ENCODE peak calls at places on chromosomes 12 and 14, in six cellular contexts. D is thoracic aorta, F is fibroblast of lung, X is adrenal gland, V is PC-9, I is heart left ventricle. H is an unnamed sample.

GRCh38 chr14:64663174-64663573 is 41.0 kb upstream of the PLEKHG3 start:
- DNase-seq in D (no peak), F (peak; percentile 63), X (no peak), V (peak; percentile 43), I (no peak), H (no peak)

GRCh38 chr12:3487027-3487426 is 4.0 kb upstream of the PRMT8 start:
- DNase-seq in D (no peak), F (no peak), X (no peak), V (no peak), I (no peak), H (no peak)

GRCh38 chr14:32934891-32935633 is 3.6 kb upstream of the NPAS3 start:
- DNase-seq in D (no peak), F (peak; percentile 23), X (no peak), V (no peak), I (no peak), H (peak; percentile 21)

GRCh38 chr12:125983784-125984510 is 918.7 kb downstream of the AACS start:
- DNase-seq in D (no peak), F (peak; percentile 45), X (no peak), V (no peak), I (peak; percentile 24), H (no peak)

GRCh38 chr12:101181776-101182175 is 28.3 kb downstream of the SLC5A8 start:
- DNase-seq in D (no peak), F (peak; percentile 72), X (no peak), V (no peak), I (no peak), H (no peak)

GRCh38 chr14:75991753-75992152 is 6.2 kb downstream of the IFT43 start:
- DNase-seq in D (no peak), F (peak; percentile 61), X (no peak), V (no peak), I (no peak), H (no peak)

GRCh38 chr14:36947362-36947761 is 225.0 kb downstream of the SLC25A21 start:
- DNase-seq in D (no peak), F (no peak), X (no peak), V (no peak), I (no peak), H (no peak)

GRCh38 chr12:53804429-53804828 is 52.6 kb upstream of the CISTR start:
- DNase-seq in D (no peak), F (no peak), X (no peak), V (peak; percentile 100), I (no peak), H (no peak)

GRCh38 chr14:20606190-20606901 is 15.2 kb upstream of the RNASE12 start:
- DNase-seq in D (no peak), F (no peak), X (peak; percentile 27), V (no peak), I (peak; percentile 41), H (peak; percentile 72)

DNA sequence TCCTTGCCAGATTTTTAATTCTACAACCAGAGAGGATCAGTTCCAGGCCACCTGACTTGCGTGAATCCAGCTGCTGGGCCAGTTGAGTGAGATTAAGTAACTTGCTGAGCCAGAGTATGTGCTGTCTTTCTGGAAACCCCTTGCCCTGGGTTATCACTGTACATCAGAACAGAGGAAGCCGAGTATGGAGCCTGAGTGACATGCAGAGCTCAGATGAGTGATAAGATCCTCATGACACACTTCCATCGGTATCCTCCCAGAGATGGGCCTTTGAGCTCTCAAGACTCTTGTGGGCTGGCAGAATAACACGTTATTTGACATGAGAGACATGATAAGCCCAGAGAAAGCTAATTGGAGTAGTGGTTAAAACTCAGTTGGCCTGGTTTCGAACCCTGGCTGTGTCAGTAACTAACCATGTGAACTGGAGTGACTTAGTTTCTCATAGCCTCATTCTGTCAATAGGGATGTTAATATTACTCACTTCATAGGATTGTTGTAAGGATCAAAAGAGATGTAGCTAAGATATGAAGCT is 388.1 kb downstream of the ZFP36L1 start:
- DNase-seq in D (no peak), F (peak; percentile 40), X (no peak), V (no peak), I (no peak), H (no peak)
- H3K27ac ChIP-seq in D (no peak overlapping the region), F (no peak overlapping the region), X (no peak overlapping the region), V (no peak overlapping the region), I (peak overlapping the region; percentile 63), H (peak overlapping the region; percentile 52)

GRCh38 chr14:105021656-105022275 is 883 bp upstream of the CDCA4 start:
- DNase-seq in D (no peak), F (peak; percentile 54), X (peak; percentile 42), V (peak; percentile 43), I (peak; percentile 50), H (peak; percentile 65)
- TF ChIP-seq CTCF in D (no peak), F (no peak), X (no peak), V (no peak), I (no peak), H (no peak)

GRCh38 chr12:12365931-12366431 is 9.1 kb downstream of the BORCS5 start:
- DNase-seq in D (no peak), F (no peak), X (no peak), V (no peak), I (no peak), H (no peak)
- H3K4me3 ChIP-seq in D (no peak overlapping the region), F (no peak overlapping the region), X (no peak overlapping the region), V (no peak overlapping the region), I (no peak overlapping the region), H (no peak overlapping the region)

GRCh38 chr14:26925876-26926584 is 328.2 kb upstream of the NOVA1 start:
- DNase-seq in D (no peak), F (peak; percentile 43), X (no peak), V (no peak), I (no peak), H (no peak)

GRCh38 chr14:26930576-26930975 is 332.7 kb upstream of the NOVA1 start:
- DNase-seq in D (no peak), F (no peak), X (no peak), V (no peak), I (no peak), H (no peak)

DNA sequence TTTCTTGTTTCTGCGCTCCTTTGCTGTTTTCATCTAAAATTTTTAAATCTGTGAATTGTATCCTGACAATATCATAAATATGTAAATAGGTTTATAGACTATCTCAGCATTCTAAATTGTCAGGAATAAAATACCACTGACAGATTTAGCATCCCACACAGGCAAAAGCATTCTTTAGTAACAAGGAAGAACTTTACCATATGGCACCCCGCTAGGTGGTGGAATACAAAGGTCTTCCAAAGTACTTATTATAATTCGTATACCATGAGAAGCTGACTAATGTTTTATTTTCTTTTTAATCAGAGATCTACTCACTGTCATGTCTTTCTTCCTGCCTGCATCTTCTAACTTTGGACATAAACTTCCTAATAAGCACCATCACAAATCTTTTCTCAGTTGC is 328.8 kb upstream of the NOVA1 start:
- DNase-seq in D (no peak), F (no peak), X (no peak), V (no peak), I (no peak), H (no peak)
- H3K27ac ChIP-seq in D (no peak overlapping the region), F (no peak overlapping the region), X (no peak overlapping the region), V (no peak overlapping the region), I (no peak overlapping the region), H (no peak overlapping the region)

GRCh38 chr12:110279976-110280783 is 867 bp upstream of the ATP2A2 start:
- DNase-seq in D (no peak), F (peak; percentile 52), X (peak; percentile 52), V (no peak), I (peak; percentile 83), H (peak; percentile 65)
- TF ChIP-seq CTCF in D (no peak), F (no peak), X (no peak), V (no peak), I (no peak), H (no peak)